ENCODE peak calls at places on chromosomes 12 and 14, in six cellular contexts. One of them, this sample, is unnamed.

GRCh38 chr12:54294152-54294913 is 6.5 kb downstream of the NFE2 start:
- DNase-seq in GM12865: peak
- DNase-seq in lower leg skin: peak
- DNase-seq in cardiac muscle cell: peak
- DNase-seq in H1: no peak
- DNase-seq in cardiac fibroblast: peak
- DNase-seq in this sample: no peak

GRCh38 chr12:102479099-102479887 is 1.1 kb downstream of the IGF1 start:
- DNase-seq in GM12865: no peak
- DNase-seq in lower leg skin: no peak
- DNase-seq in cardiac muscle cell: peak
- DNase-seq in H1: no peak
- DNase-seq in cardiac fibroblast: no peak
- DNase-seq in this sample: no peak

GRCh38 chr12:129750426-129750825 is 153.4 kb downstream of the TMEM132D start:
- DNase-seq in GM12865: no peak
- DNase-seq in lower leg skin: no peak
- DNase-seq in cardiac muscle cell: no peak
- DNase-seq in H1: no peak
- DNase-seq in cardiac fibroblast: no peak
- DNase-seq in this sample: no peak

GRCh38 chr14:66507722-66508546 is at the start of gene GPHN:
- DNase-seq in GM12865: peak
- DNase-seq in lower leg skin: peak
- DNase-seq in cardiac muscle cell: peak
- DNase-seq in H1: peak
- DNase-seq in cardiac fibroblast: peak
- DNase-seq in this sample: peak

GRCh38 chr12:47612953-47613352 is 92.9 kb downstream of the RPAP3 start:
- DNase-seq in GM12865: no peak
- DNase-seq in lower leg skin: no peak
- DNase-seq in cardiac muscle cell: no peak
- DNase-seq in H1: no peak
- DNase-seq in cardiac fibroblast: no peak
- DNase-seq in this sample: no peak

GRCh38 chr12:29510591-29511174 is 13.2 kb upstream of the OVCH1 start:
- DNase-seq in GM12865: no peak
- DNase-seq in lower leg skin: no peak
- DNase-seq in cardiac muscle cell: no peak
- DNase-seq in H1: no peak
- DNase-seq in cardiac fibroblast: no peak
- DNase-seq in this sample: no peak

GRCh38 chr14:74558655-74559054 is 53.4 kb downstream of the LTBP2 start:
- DNase-seq in GM12865: no peak
- DNase-seq in lower leg skin: no peak
- DNase-seq in cardiac muscle cell: no peak
- DNase-seq in H1: no peak
- DNase-seq in cardiac fibroblast: peak
- DNase-seq in this sample: no peak

GRCh38 chr12:43728117-43728516 is 30.5 kb downstream of the PUS7L start:
- DNase-seq in GM12865: no peak
- DNase-seq in lower leg skin: no peak
- DNase-seq in cardiac muscle cell: no peak
- DNase-seq in H1: no peak
- DNase-seq in cardiac fibroblast: no peak
- DNase-seq in this sample: no peak

GRCh38 chr12:81639196-81639595 is 120.0 kb downstream of the PPFIA2 start:
- DNase-seq in GM12865: no peak
- DNase-seq in lower leg skin: no peak
- DNase-seq in cardiac muscle cell: no peak
- DNase-seq in H1: no peak
- DNase-seq in cardiac fibroblast: no peak
- DNase-seq in this sample: no peak

GRCh38 chr12:122413516-122414404 is 8.7 kb downstream of the CLIP1 start:
- DNase-seq in GM12865: peak
- DNase-seq in lower leg skin: no peak
- DNase-seq in cardiac muscle cell: no peak
- DNase-seq in H1: no peak
- DNase-seq in cardiac fibroblast: peak
- DNase-seq in this sample: no peak

GRCh38 chr12:111126331-111126730 is 206.0 kb upstream of the MYL2 start:
- DNase-seq in GM12865: no peak
- DNase-seq in lower leg skin: no peak
- DNase-seq in cardiac muscle cell: no peak
- DNase-seq in H1: no peak
- DNase-seq in cardiac fibroblast: peak
- DNase-seq in this sample: no peak

GRCh38 chr12:96442906-96443305 is 42.7 kb upstream of the CDK17 start:
- DNase-seq in GM12865: no peak
- DNase-seq in lower leg skin: no peak
- DNase-seq in cardiac muscle cell: no peak
- DNase-seq in H1: no peak
- DNase-seq in cardiac fibroblast: no peak
- DNase-seq in this sample: no peak

GRCh38 chr14:71050227-71050823 is 143.1 kb downstream of the PCNX1 start:
- DNase-seq in GM12865: no peak
- DNase-seq in lower leg skin: no peak
- DNase-seq in cardiac muscle cell: no peak
- DNase-seq in H1: no peak
- DNase-seq in cardiac fibroblast: peak
- DNase-seq in this sample: no peak

GRCh38 chr12:131096681-131097181 is 143.0 kb downstream of the ADGRD1 start:
- DNase-seq in GM12865: no peak
- DNase-seq in lower leg skin: peak
- DNase-seq in cardiac muscle cell: no peak
- DNase-seq in H1: no peak
- DNase-seq in cardiac fibroblast: no peak
- DNase-seq in this sample: peak

GRCh38 chr12:12560587-12561304 is 1.9 kb downstream of the DUSP16 start:
- DNase-seq in GM12865: peak
- DNase-seq in lower leg skin: no peak
- DNase-seq in cardiac muscle cell: peak
- DNase-seq in H1: no peak
- DNase-seq in cardiac fibroblast: peak
- DNase-seq in this sample: no peak

GRCh38 chr12:130517588-130517987 is 179.9 kb downstream of the PIWIL1 start:
- DNase-seq in GM12865: no peak
- DNase-seq in lower leg skin: no peak
- DNase-seq in cardiac muscle cell: no peak
- DNase-seq in H1: no peak
- DNase-seq in cardiac fibroblast: no peak
- DNase-seq in this sample: no peak

GRCh38 chr12:34126239-34126641 is 103.9 kb downstream of the ALG10 start:
- DNase-seq in GM12865: no peak
- DNase-seq in lower leg skin: no peak
- DNase-seq in cardiac muscle cell: no peak
- DNase-seq in H1: no peak
- DNase-seq in cardiac fibroblast: no peak
- DNase-seq in this sample: no peak

GRCh38 chr12:93151079-93151759 is 222.1 kb upstream of the EEA1 start:
- DNase-seq in GM12865: no peak
- DNase-seq in lower leg skin: no peak
- DNase-seq in cardiac muscle cell: no peak
- DNase-seq in H1: no peak
- DNase-seq in cardiac fibroblast: no peak
- DNase-seq in this sample: no peak

GRCh38 chr14:101784631-101785030 is 23.1 kb downstream of the PPP2R5C start:
- DNase-seq in GM12865: no peak
- DNase-seq in lower leg skin: no peak
- DNase-seq in cardiac muscle cell: no peak
- DNase-seq in H1: no peak
- DNase-seq in cardiac fibroblast: no peak
- DNase-seq in this sample: no peak

GRCh38 chr14:31080489-31080888 is 54.3 kb upstream of the STRN3 start:
- DNase-seq in GM12865: no peak
- DNase-seq in lower leg skin: no peak
- DNase-seq in cardiac muscle cell: no peak
- DNase-seq in H1: no peak
- DNase-seq in cardiac fibroblast: no peak
- DNase-seq in this sample: no peak

GRCh38 chr14:57317248-57317833 is 48.6 kb downstream of the AP5M1 start:
- DNase-seq in GM12865: peak
- DNase-seq in lower leg skin: peak
- DNase-seq in cardiac muscle cell: peak
- DNase-seq in H1: peak
- DNase-seq in cardiac fibroblast: peak
- DNase-seq in this sample: no peak

GRCh38 chr12:80472912-80473500 is 29.0 kb downstream of the PTPRQ start:
- DNase-seq in GM12865: peak
- DNase-seq in lower leg skin: no peak
- DNase-seq in cardiac muscle cell: peak
- DNase-seq in H1: no peak
- DNase-seq in cardiac fibroblast: peak
- DNase-seq in this sample: no peak

GRCh38 chr12:62332598-62332997 is 72.4 kb downstream of the USP15 start:
- DNase-seq in GM12865: no peak
- DNase-seq in lower leg skin: no peak
- DNase-seq in cardiac muscle cell: no peak
- DNase-seq in H1: no peak
- DNase-seq in cardiac fibroblast: peak
- DNase-seq in this sample: no peak

GRCh38 chr12:10641735-10642500 is 28.5 kb upstream of the MAGOHB start:
- DNase-seq in GM12865: no peak
- DNase-seq in lower leg skin: no peak
- DNase-seq in cardiac muscle cell: no peak
- DNase-seq in H1: no peak
- DNase-seq in cardiac fibroblast: peak
- DNase-seq in this sample: no peak

GRCh38 chr12:14988035-14988434 is 15.2 kb downstream of the PDE6H start:
- DNase-seq in GM12865: peak
- DNase-seq in lower leg skin: no peak
- DNase-seq in cardiac muscle cell: no peak
- DNase-seq in H1: no peak
- DNase-seq in cardiac fibroblast: no peak
- DNase-seq in this sample: no peak

GRCh38 chr12:116282371-116283286 is 5.1 kb upstream of the MED13L start:
- DNase-seq in GM12865: no peak
- DNase-seq in lower leg skin: no peak
- DNase-seq in cardiac muscle cell: no peak
- DNase-seq in H1: no peak
- DNase-seq in cardiac fibroblast: no peak
- DNase-seq in this sample: no peak

GRCh38 chr12:50765325-50765911 is 1.5 kb downstream of the ATF1 start:
- DNase-seq in GM12865: peak
- DNase-seq in lower leg skin: peak
- DNase-seq in cardiac muscle cell: peak
- DNase-seq in H1: no peak
- DNase-seq in cardiac fibroblast: peak
- DNase-seq in this sample: no peak

GRCh38 chr12:50763637-50764115 is at the start of gene ATF1:
- DNase-seq in GM12865: peak
- DNase-seq in lower leg skin: peak
- DNase-seq in cardiac muscle cell: peak
- DNase-seq in H1: peak
- DNase-seq in cardiac fibroblast: peak
- DNase-seq in this sample: peak

GRCh38 chr12:50764116-50764860 is 387 bp downstream of the ATF1 start:
- DNase-seq in GM12865: no peak
- DNase-seq in lower leg skin: no peak
- DNase-seq in cardiac muscle cell: peak
- DNase-seq in H1: no peak
- DNase-seq in cardiac fibroblast: peak
- DNase-seq in this sample: peak

DNA sequence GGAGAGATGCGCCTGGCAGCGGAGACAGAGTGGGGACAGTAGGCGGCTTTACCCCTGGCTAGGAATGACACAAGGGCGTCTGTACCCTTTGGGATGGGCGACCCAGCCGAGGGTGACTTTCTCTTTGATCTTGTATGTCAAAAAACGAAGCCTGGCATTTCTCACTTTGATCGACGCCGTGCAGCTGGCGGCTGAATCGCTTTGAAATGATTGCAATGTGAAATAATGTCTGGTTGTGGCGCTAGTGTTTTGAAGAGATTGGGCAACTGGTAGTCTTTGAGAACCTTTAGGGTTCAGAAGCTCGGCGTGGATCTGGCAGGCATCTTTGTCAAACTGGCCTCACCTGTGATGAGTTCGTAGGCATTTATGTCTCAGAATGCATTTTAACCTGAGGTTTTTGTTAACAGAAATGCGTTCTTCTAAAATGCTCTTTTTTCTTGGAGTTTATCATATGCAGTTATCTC is 992 bp downstream of the ATF1 start:
- DNase-seq in GM12865: peak
- DNase-seq in lower leg skin: peak
- DNase-seq in cardiac muscle cell: peak
- DNase-seq in H1: no peak
- DNase-seq in cardiac fibroblast: peak
- DNase-seq in this sample: no peak
- TF ChIP-seq CTCF in GM12865: no peak
- TF ChIP-seq CTCF in lower leg skin: no peak
- TF ChIP-seq CTCF in cardiac muscle cell: no peak
- TF ChIP-seq CTCF in H1: no peak
- TF ChIP-seq CTCF in cardiac fibroblast: no peak
- TF ChIP-seq CTCF in this sample: no peak

DNA sequence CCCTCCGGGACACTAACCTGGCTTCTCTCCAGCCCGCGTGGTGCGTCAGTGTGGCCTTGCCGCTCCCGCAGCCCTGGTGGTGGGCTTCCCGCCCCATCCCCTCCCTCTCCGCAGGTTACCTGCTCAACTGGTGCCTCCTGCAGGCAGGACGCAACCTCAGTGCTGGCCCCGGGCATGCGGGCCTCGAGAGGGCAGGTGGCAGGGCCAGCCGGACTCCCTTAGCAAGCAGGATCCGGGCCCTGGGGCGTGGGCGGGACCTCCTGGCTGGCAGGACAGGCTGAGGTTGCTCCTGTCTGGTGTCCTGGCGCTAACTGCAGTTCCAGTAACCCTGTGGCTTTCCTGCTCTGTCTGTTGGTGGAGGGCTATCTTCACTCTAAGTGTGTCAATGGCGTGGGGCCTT is 8.6 kb upstream of the ADSS1 start:
- DNase-seq in GM12865: no peak
- DNase-seq in lower leg skin: no peak
- DNase-seq in cardiac muscle cell: no peak
- DNase-seq in H1: no peak
- DNase-seq in cardiac fibroblast: no peak
- DNase-seq in this sample: no peak
- TF ChIP-seq CTCF in GM12865: no peak
- TF ChIP-seq CTCF in lower leg skin: no peak
- TF ChIP-seq CTCF in cardiac muscle cell: no peak
- TF ChIP-seq CTCF in H1: no peak
- TF ChIP-seq CTCF in cardiac fibroblast: no peak
- TF ChIP-seq CTCF in this sample: no peak

DNA sequence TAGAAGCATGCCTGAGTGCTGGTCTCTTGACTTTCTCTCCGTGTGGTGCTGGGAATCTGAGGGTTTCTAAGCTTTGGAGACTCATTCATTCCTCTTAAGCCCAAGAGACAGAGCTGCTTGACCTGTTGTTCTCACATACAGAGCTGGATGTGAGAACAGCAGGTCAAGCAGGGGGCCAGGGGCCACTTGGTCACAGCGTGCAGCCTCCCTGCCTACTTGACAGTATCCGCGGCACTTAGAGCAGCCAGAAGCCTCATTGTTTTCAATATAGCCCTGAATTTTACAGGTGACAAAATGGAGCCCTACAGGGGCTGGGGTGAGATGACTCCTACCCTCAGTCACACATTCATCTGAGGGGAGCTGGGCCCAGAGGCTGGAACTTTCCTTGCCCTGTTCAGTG is 88.9 kb downstream of the ESRRB start:
- DNase-seq in GM12865: no peak
- DNase-seq in lower leg skin: no peak
- DNase-seq in cardiac muscle cell: peak
- DNase-seq in H1: no peak
- DNase-seq in cardiac fibroblast: no peak
- DNase-seq in this sample: no peak
- TF ChIP-seq CTCF in GM12865: no peak
- TF ChIP-seq CTCF in lower leg skin: no peak
- TF ChIP-seq CTCF in cardiac muscle cell: no peak
- TF ChIP-seq CTCF in H1: no peak
- TF ChIP-seq CTCF in cardiac fibroblast: no peak
- TF ChIP-seq CTCF in this sample: no peak

GRCh38 chr12:132443091-132443490 is 46.9 kb upstream of the FBRSL1 start:
- DNase-seq in GM12865: no peak
- DNase-seq in lower leg skin: no peak
- DNase-seq in cardiac muscle cell: no peak
- DNase-seq in H1: no peak
- DNase-seq in cardiac fibroblast: no peak
- DNase-seq in this sample: no peak
- TF ChIP-seq CTCF in GM12865: no peak
- TF ChIP-seq CTCF in lower leg skin: no peak
- TF ChIP-seq CTCF in cardiac muscle cell: no peak
- TF ChIP-seq CTCF in H1: no peak
- TF ChIP-seq CTCF in cardiac fibroblast: no peak
- TF ChIP-seq CTCF in this sample: no peak